ENCODE peak calls at places on chromosomes 6 and 20, in six cellular contexts. M, E, I, S, K and D are unnamed samples. For H3K9me3, the result is how much of the 10 kb centered on the place peaks cover.

GRCh38 chr6:139334791-139335446 is 39.5 kb downstream of the CITED2 start:
- ATAC-seq in M (no peak), E (no peak), I (no peak), S (no peak), K (no peak), D (peak)

GRCh38 chr6:1796706-1797529 is 187.2 kb downstream of the FOXC1 start:
- ATAC-seq in M (no peak), E (peak), I (no peak), S (no peak), K (no peak), D (no peak)

GRCh38 chr6:24931296-24931695 is 4.5 kb downstream of the RIPOR2 start:
- ATAC-seq in M (no peak), E (no peak), I (no peak), S (no peak), K (no peak), D (no peak)

GRCh38 chr6:4084444-4085328 is 5.7 kb upstream of the FAM217A start:
- ATAC-seq in M (no peak), E (no peak), I (peak), S (no peak), K (no peak), D (no peak)

GRCh38 chr6:31462026-31462963 is 35.6 kb upstream of the MICB start:
- ATAC-seq in M (no peak), E (peak), I (peak), S (peak), K (peak), D (no peak)

GRCh38 chr6:134686071-134686470 is 263.8 kb downstream of the ALDH8A1 start:
- ATAC-seq in M (no peak), E (no peak), I (no peak), S (no peak), K (no peak), D (no peak)

GRCh38 chr6:24981385-24981758 is 45.6 kb upstream of the RIPOR2 start:
- ATAC-seq in M (no peak), E (no peak), I (no peak), S (peak), K (no peak), D (no peak)

GRCh38 chr20:57091748-57092111 is 174.7 kb downstream of the BMP7 start:
- ATAC-seq in M (peak), E (peak), I (peak), S (peak), K (no peak), D (peak)

GRCh38 chr20:48783533-48784272 is 44.1 kb downstream of the PREX1 start:
- ATAC-seq in M (no peak), E (peak), I (no peak), S (no peak), K (no peak), D (no peak)

GRCh38 chr6:6556162-6556737 is 32.3 kb upstream of the LY86 start:
- ATAC-seq in M (peak), E (no peak), I (no peak), S (no peak), K (no peak), D (peak)

GRCh38 chr6:81979767-81980166 is 227.3 kb upstream of the TENT5A start:
- ATAC-seq in M (no peak), E (no peak), I (no peak), S (no peak), K (no peak), D (no peak)

GRCh38 chr6:37170273-37171140 is 555 bp downstream of the PIM1 start:
- ATAC-seq in M (peak), E (peak), I (peak), S (no peak), K (peak), D (peak)

GRCh38 chr6:143027058-143027457 is 33.6 kb upstream of the AIG1 start:
- ATAC-seq in M (peak), E (peak), I (peak), S (no peak), K (peak), D (no peak)

GRCh38 chr6:88380083-88380482 is 213.9 kb upstream of the CNR1 start:
- ATAC-seq in M (no peak), E (no peak), I (no peak), S (peak), K (no peak), D (peak)

GRCh38 chr20:6026051-6026450 is 27.8 kb downstream of the LRRN4 start:
- ATAC-seq in M (peak), E (no peak), I (no peak), S (no peak), K (no peak), D (no peak)

GRCh38 chr20:47380481-47380880 is 24.0 kb upstream of the ZMYND8 start:
- ATAC-seq in M (no peak), E (no peak), I (no peak), S (no peak), K (no peak), D (no peak)

GRCh38 chr6:47245745-47246371 is 63.8 kb downstream of the TNFRSF21 start:
- ATAC-seq in M (peak), E (peak), I (no peak), S (no peak), K (no peak), D (no peak)

GRCh38 chr6:134515976-134516375 is 198.1 kb upstream of the SGK1 start:
- ATAC-seq in M (no peak), E (no peak), I (no peak), S (no peak), K (no peak), D (no peak)

GRCh38 chr20:54043044-54043967 is 27.1 kb downstream of the BCAS1 start:
- ATAC-seq in M (peak), E (peak), I (no peak), S (no peak), K (no peak), D (peak)

GRCh38 chr20:19838495-19838894 is 80.4 kb downstream of the RIN2 start:
- ATAC-seq in M (no peak), E (no peak), I (no peak), S (no peak), K (no peak), D (no peak)

GRCh38 chr6:168273483-168274045 is 46.0 kb downstream of the DACT2 start:
- ATAC-seq in M (peak), E (no peak), I (peak), S (no peak), K (no peak), D (no peak)

GRCh38 chr20:25484224-25484846 is 76.9 kb downstream of the GINS1 start:
- ATAC-seq in M (peak), E (no peak), I (no peak), S (no peak), K (no peak), D (no peak)

GRCh38 chr20:4833074-4833473 is 111.4 kb downstream of the PRND start:
- ATAC-seq in M (no peak), E (no peak), I (no peak), S (no peak), K (no peak), D (no peak)

GRCh38 chr6:43608783-43609182 is 20.3 kb downstream of the GTPBP2 start:
- ATAC-seq in M (peak), E (no peak), I (no peak), S (no peak), K (no peak), D (no peak)

GRCh38 chr20:50415516-50416268 is 94.5 kb upstream of the PTPN1 start:
- ATAC-seq in M (peak), E (no peak), I (peak), S (peak), K (peak), D (peak)
- TF ChIP-seq POLR2A in M (no peak), E (no peak), I (peak), S (peak), K (no peak), D (peak)

DNA sequence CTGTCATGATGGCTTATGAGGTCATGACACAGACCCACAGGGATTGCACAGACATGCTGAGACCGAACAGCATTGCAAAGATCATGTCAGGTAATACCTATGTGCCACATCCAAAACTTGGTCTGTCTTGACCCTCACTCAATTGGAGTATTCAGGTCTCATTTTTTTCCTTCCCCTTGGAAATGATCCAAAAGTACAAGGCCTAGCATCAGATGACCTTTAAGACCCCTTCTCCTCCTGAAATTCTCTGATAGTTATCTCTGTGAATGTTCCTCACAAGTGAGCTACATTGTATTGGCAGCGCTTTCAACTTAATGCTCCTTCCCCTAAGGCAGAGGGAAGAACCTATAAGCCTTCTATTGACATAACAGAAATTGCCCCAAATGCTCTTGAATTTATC is 507.4 kb upstream of the JARID2 start:
- ATAC-seq in M (no peak), E (no peak), I (no peak), S (no peak), K (no peak), D (no peak)
- TF ChIP-seq POLR2AphosphoS5 in M (no peak), E (no peak), I (no peak), S (no peak), K (no peak), D (no peak)

DNA sequence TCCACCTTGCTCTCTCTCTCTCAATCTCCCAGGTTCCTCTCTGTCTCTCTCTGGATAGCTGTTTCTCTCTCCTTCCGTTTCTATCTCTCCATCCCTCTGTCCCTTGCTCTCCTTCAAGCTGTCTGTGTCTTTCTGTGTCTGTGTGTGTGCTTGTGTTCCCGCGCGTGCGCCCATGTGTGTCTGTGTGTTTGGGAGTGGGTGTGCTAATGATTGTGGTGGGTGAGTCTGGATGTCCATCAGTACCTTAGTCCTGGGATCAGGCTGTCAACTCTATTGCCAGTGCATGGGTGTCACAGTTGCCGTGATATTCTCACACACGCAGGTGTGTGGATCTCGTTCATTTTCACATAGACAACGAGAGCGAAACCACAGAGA is 1380.6 kb upstream of the DEFB115 start:
- ATAC-seq in M (no peak), E (no peak), I (no peak), S (no peak), K (no peak), D (peak)
- H3K9me3 ChIP-seq in M (under half), E (under half), I (half or more), S (under half), K (under half), D (under half)

GRCh38 chr6:153002613-153003293 is at the start of gene MTRF1L:
- ATAC-seq in M (peak), E (peak), I (peak), S (peak), K (peak), D (peak)
- TF ChIP-seq POLR2A in M (peak), E (peak), I (peak), S (peak), K (no peak), D (peak)